ENCODE peak calls at places on chromosomes 3 and 15, in four cellular contexts. One of them, this sample, is unnamed.

GRCh38 chr15:40981186-40981585 is 27.9 kb downstream of the CHAC1 start:
- DNase-seq in natural killer cell treated with Interleukin-12 subunit alpha and Interleukin-12 subunit beta and Interleukin-15 and Interleukin-18, amount 100 ng/mL, for 72 hours: no peak
- DNase-seq in H9: no peak
- DNase-seq in HFF-Myc: no peak
- DNase-seq in this sample: no peak

GRCh38 chr3:187777331-187778046 is 32.2 kb upstream of the BCL6 start:
- DNase-seq in natural killer cell treated with Interleukin-12 subunit alpha and Interleukin-12 subunit beta and Interleukin-15 and Interleukin-18, amount 100 ng/mL, for 72 hours: peak; percentile 74
- DNase-seq in H9: no peak
- DNase-seq in HFF-Myc: peak; percentile 12
- DNase-seq in this sample: no peak

GRCh38 chr15:99143230-99143629 is 38.4 kb downstream of the SYNM start:
- DNase-seq in natural killer cell treated with Interleukin-12 subunit alpha and Interleukin-12 subunit beta and Interleukin-15 and Interleukin-18, amount 100 ng/mL, for 72 hours: no peak
- DNase-seq in H9: peak; percentile 4
- DNase-seq in HFF-Myc: no peak
- DNase-seq in this sample: no peak

GRCh38 chr15:52162260-52162659 is 28.9 kb downstream of the GNB5 start:
- DNase-seq in natural killer cell treated with Interleukin-12 subunit alpha and Interleukin-12 subunit beta and Interleukin-15 and Interleukin-18, amount 100 ng/mL, for 72 hours: no peak
- DNase-seq in H9: no peak
- DNase-seq in HFF-Myc: no peak
- DNase-seq in this sample: no peak

GRCh38 chr3:188486126-188486525 is 332.2 kb downstream of the LPP start:
- DNase-seq in natural killer cell treated with Interleukin-12 subunit alpha and Interleukin-12 subunit beta and Interleukin-15 and Interleukin-18, amount 100 ng/mL, for 72 hours: no peak
- DNase-seq in H9: no peak
- DNase-seq in HFF-Myc: no peak
- DNase-seq in this sample: no peak

GRCh38 chr3:186955898-186956696 is 25.8 kb downstream of the ST6GAL1 start:
- DNase-seq in natural killer cell treated with Interleukin-12 subunit alpha and Interleukin-12 subunit beta and Interleukin-15 and Interleukin-18, amount 100 ng/mL, for 72 hours: peak; percentile 84
- DNase-seq in H9: no peak
- DNase-seq in HFF-Myc: no peak
- DNase-seq in this sample: no peak

GRCh38 chr15:63832620-63833245 is 1.0 kb downstream of the HERC1 start:
- DNase-seq in natural killer cell treated with Interleukin-12 subunit alpha and Interleukin-12 subunit beta and Interleukin-15 and Interleukin-18, amount 100 ng/mL, for 72 hours: no peak
- DNase-seq in H9: no peak
- DNase-seq in HFF-Myc: no peak
- DNase-seq in this sample: no peak

GRCh38 chr3:184632551-184632950 is 71.0 kb downstream of the EPHB3 start:
- DNase-seq in natural killer cell treated with Interleukin-12 subunit alpha and Interleukin-12 subunit beta and Interleukin-15 and Interleukin-18, amount 100 ng/mL, for 72 hours: no peak
- DNase-seq in H9: no peak
- DNase-seq in HFF-Myc: no peak
- DNase-seq in this sample: no peak

GRCh38 chr3:40677321-40677720 is 152.6 kb downstream of the ZNF621 start:
- DNase-seq in natural killer cell treated with Interleukin-12 subunit alpha and Interleukin-12 subunit beta and Interleukin-15 and Interleukin-18, amount 100 ng/mL, for 72 hours: no peak
- DNase-seq in H9: no peak
- DNase-seq in HFF-Myc: no peak
- DNase-seq in this sample: no peak

GRCh38 chr3:193782280-193782654 is 189.3 kb downstream of the OPA1 start:
- DNase-seq in natural killer cell treated with Interleukin-12 subunit alpha and Interleukin-12 subunit beta and Interleukin-15 and Interleukin-18, amount 100 ng/mL, for 72 hours: no peak
- DNase-seq in H9: peak; percentile 60
- DNase-seq in HFF-Myc: no peak
- DNase-seq in this sample: no peak

GRCh38 chr3:195082811-195083210 is 188.1 kb downstream of the XXYLT1 start:
- DNase-seq in natural killer cell treated with Interleukin-12 subunit alpha and Interleukin-12 subunit beta and Interleukin-15 and Interleukin-18, amount 100 ng/mL, for 72 hours: peak; percentile 34
- DNase-seq in H9: no peak
- DNase-seq in HFF-Myc: no peak
- DNase-seq in this sample: no peak

GRCh38 chr15:32747886-32748285 is 30.1 kb downstream of the GREM1 start:
- DNase-seq in natural killer cell treated with Interleukin-12 subunit alpha and Interleukin-12 subunit beta and Interleukin-15 and Interleukin-18, amount 100 ng/mL, for 72 hours: no peak
- DNase-seq in H9: no peak
- DNase-seq in HFF-Myc: peak; percentile 10
- DNase-seq in this sample: no peak

GRCh38 chr3:113138839-113139743 is 72.3 kb upstream of the BOC start:
- DNase-seq in natural killer cell treated with Interleukin-12 subunit alpha and Interleukin-12 subunit beta and Interleukin-15 and Interleukin-18, amount 100 ng/mL, for 72 hours: no peak
- DNase-seq in H9: no peak
- DNase-seq in HFF-Myc: no peak
- DNase-seq in this sample: no peak

GRCh38 chr3:126685493-126685892 is 18.5 kb upstream of the CHCHD6 start:
- DNase-seq in natural killer cell treated with Interleukin-12 subunit alpha and Interleukin-12 subunit beta and Interleukin-15 and Interleukin-18, amount 100 ng/mL, for 72 hours: no peak
- DNase-seq in H9: no peak
- DNase-seq in HFF-Myc: no peak
- DNase-seq in this sample: no peak

GRCh38 chr3:154364849-154365248 is 40.6 kb upstream of the DHX36 start:
- DNase-seq in natural killer cell treated with Interleukin-12 subunit alpha and Interleukin-12 subunit beta and Interleukin-15 and Interleukin-18, amount 100 ng/mL, for 72 hours: no peak
- DNase-seq in H9: no peak
- DNase-seq in HFF-Myc: no peak
- DNase-seq in this sample: no peak

GRCh38 chr3:181075098-181075497 is 85.6 kb upstream of the DNAJC19 start:
- DNase-seq in natural killer cell treated with Interleukin-12 subunit alpha and Interleukin-12 subunit beta and Interleukin-15 and Interleukin-18, amount 100 ng/mL, for 72 hours: no peak
- DNase-seq in H9: peak; percentile 51
- DNase-seq in HFF-Myc: no peak
- DNase-seq in this sample: no peak

GRCh38 chr15:26126070-26126469 is 262.9 kb upstream of the ATP10A start:
- DNase-seq in natural killer cell treated with Interleukin-12 subunit alpha and Interleukin-12 subunit beta and Interleukin-15 and Interleukin-18, amount 100 ng/mL, for 72 hours: no peak
- DNase-seq in H9: no peak
- DNase-seq in HFF-Myc: no peak
- DNase-seq in this sample: no peak

GRCh38 chr15:70793694-70794093 is 30.3 kb upstream of the UACA start:
- DNase-seq in natural killer cell treated with Interleukin-12 subunit alpha and Interleukin-12 subunit beta and Interleukin-15 and Interleukin-18, amount 100 ng/mL, for 72 hours: no peak
- DNase-seq in H9: no peak
- DNase-seq in HFF-Myc: no peak
- DNase-seq in this sample: no peak

GRCh38 chr3:170961616-170962400 is 53.4 kb upstream of the EIF5A2 start:
- DNase-seq in natural killer cell treated with Interleukin-12 subunit alpha and Interleukin-12 subunit beta and Interleukin-15 and Interleukin-18, amount 100 ng/mL, for 72 hours: no peak
- DNase-seq in H9: no peak
- DNase-seq in HFF-Myc: peak; percentile 9
- DNase-seq in this sample: no peak

GRCh38 chr3:54034971-54035370 is 87.4 kb upstream of the CACNA2D3 start:
- DNase-seq in natural killer cell treated with Interleukin-12 subunit alpha and Interleukin-12 subunit beta and Interleukin-15 and Interleukin-18, amount 100 ng/mL, for 72 hours: no peak
- DNase-seq in H9: no peak
- DNase-seq in HFF-Myc: no peak
- DNase-seq in this sample: no peak

GRCh38 chr15:50883903-50884302 is 24.6 kb upstream of the AP4E1 start:
- DNase-seq in natural killer cell treated with Interleukin-12 subunit alpha and Interleukin-12 subunit beta and Interleukin-15 and Interleukin-18, amount 100 ng/mL, for 72 hours: no peak
- DNase-seq in H9: no peak
- DNase-seq in HFF-Myc: no peak
- DNase-seq in this sample: no peak

GRCh38 chr3:94811836-94812235 is 749.0 kb downstream of the NSUN3 start:
- DNase-seq in natural killer cell treated with Interleukin-12 subunit alpha and Interleukin-12 subunit beta and Interleukin-15 and Interleukin-18, amount 100 ng/mL, for 72 hours: no peak
- DNase-seq in H9: no peak
- DNase-seq in HFF-Myc: no peak
- DNase-seq in this sample: no peak

GRCh38 chr15:101446527-101447167 is 42.9 kb downstream of the PCSK6 start:
- DNase-seq in natural killer cell treated with Interleukin-12 subunit alpha and Interleukin-12 subunit beta and Interleukin-15 and Interleukin-18, amount 100 ng/mL, for 72 hours: no peak
- DNase-seq in H9: no peak
- DNase-seq in HFF-Myc: no peak
- DNase-seq in this sample: no peak

GRCh38 chr3:71101014-71101413 is 482.5 kb downstream of the FOXP1 start:
- DNase-seq in natural killer cell treated with Interleukin-12 subunit alpha and Interleukin-12 subunit beta and Interleukin-15 and Interleukin-18, amount 100 ng/mL, for 72 hours: no peak
- DNase-seq in H9: no peak
- DNase-seq in HFF-Myc: peak; percentile 52
- DNase-seq in this sample: no peak

GRCh38 chr3:43194490-43195115 is 88.7 kb upstream of the POMGNT2 start:
- DNase-seq in natural killer cell treated with Interleukin-12 subunit alpha and Interleukin-12 subunit beta and Interleukin-15 and Interleukin-18, amount 100 ng/mL, for 72 hours: no peak
- DNase-seq in H9: no peak
- DNase-seq in HFF-Myc: no peak
- DNase-seq in this sample: no peak

GRCh38 chr15:63539517-63539916 is 35.1 kb downstream of the USP3 start:
- DNase-seq in natural killer cell treated with Interleukin-12 subunit alpha and Interleukin-12 subunit beta and Interleukin-15 and Interleukin-18, amount 100 ng/mL, for 72 hours: no peak
- DNase-seq in H9: no peak
- DNase-seq in HFF-Myc: no peak
- DNase-seq in this sample: no peak

GRCh38 chr3:29012011-29012410 is 268.9 kb upstream of the RBMS3 start:
- DNase-seq in natural killer cell treated with Interleukin-12 subunit alpha and Interleukin-12 subunit beta and Interleukin-15 and Interleukin-18, amount 100 ng/mL, for 72 hours: no peak
- DNase-seq in H9: no peak
- DNase-seq in HFF-Myc: no peak
- DNase-seq in this sample: no peak

GRCh38 chr3:130300888-130301287 is 44.6 kb upstream of the COL6A5 start:
- DNase-seq in natural killer cell treated with Interleukin-12 subunit alpha and Interleukin-12 subunit beta and Interleukin-15 and Interleukin-18, amount 100 ng/mL, for 72 hours: no peak
- DNase-seq in H9: no peak
- DNase-seq in HFF-Myc: no peak
- DNase-seq in this sample: no peak

GRCh38 chr3:120100711-120101110 is 6.5 kb upstream of the GSK3B start:
- DNase-seq in natural killer cell treated with Interleukin-12 subunit alpha and Interleukin-12 subunit beta and Interleukin-15 and Interleukin-18, amount 100 ng/mL, for 72 hours: no peak
- DNase-seq in H9: no peak
- DNase-seq in HFF-Myc: no peak
- DNase-seq in this sample: no peak

GRCh38 chr15:67652586-67652985 is 110.1 kb downstream of the MAP2K5 start:
- DNase-seq in natural killer cell treated with Interleukin-12 subunit alpha and Interleukin-12 subunit beta and Interleukin-15 and Interleukin-18, amount 100 ng/mL, for 72 hours: no peak
- DNase-seq in H9: no peak
- DNase-seq in HFF-Myc: no peak
- DNase-seq in this sample: no peak

GRCh38 chr3:48532974-48533337 is 23.6 kb downstream of the PFKFB4 start:
- DNase-seq in natural killer cell treated with Interleukin-12 subunit alpha and Interleukin-12 subunit beta and Interleukin-15 and Interleukin-18, amount 100 ng/mL, for 72 hours: no peak
- DNase-seq in H9: no peak
- DNase-seq in HFF-Myc: no peak
- DNase-seq in this sample: no peak

GRCh38 chr15:62068071-62068786 is 1.5 kb downstream of the C2CD4A start:
- DNase-seq in natural killer cell treated with Interleukin-12 subunit alpha and Interleukin-12 subunit beta and Interleukin-15 and Interleukin-18, amount 100 ng/mL, for 72 hours: no peak
- DNase-seq in H9: peak; percentile 65
- DNase-seq in HFF-Myc: no peak
- DNase-seq in this sample: no peak

GRCh38 chr3:99637381-99638111 is 848 bp upstream of the COL8A1 start:
- DNase-seq in natural killer cell treated with Interleukin-12 subunit alpha and Interleukin-12 subunit beta and Interleukin-15 and Interleukin-18, amount 100 ng/mL, for 72 hours: no peak
- DNase-seq in H9: no peak
- DNase-seq in HFF-Myc: peak; percentile 76
- DNase-seq in this sample: no peak

GRCh38 chr3:54891540-54891897 is 36.3 kb downstream of the LRTM1 start:
- DNase-seq in natural killer cell treated with Interleukin-12 subunit alpha and Interleukin-12 subunit beta and Interleukin-15 and Interleukin-18, amount 100 ng/mL, for 72 hours: no peak
- DNase-seq in H9: peak; percentile 61
- DNase-seq in HFF-Myc: peak; percentile 98
- DNase-seq in this sample: peak; percentile 77

GRCh38 chr3:184568918-184569829 is 7.6 kb downstream of the EPHB3 start:
- DNase-seq in natural killer cell treated with Interleukin-12 subunit alpha and Interleukin-12 subunit beta and Interleukin-15 and Interleukin-18, amount 100 ng/mL, for 72 hours: peak; percentile 55
- DNase-seq in H9: no peak
- DNase-seq in HFF-Myc: peak; percentile 97
- DNase-seq in this sample: peak; percentile 53

GRCh38 chr3:4977001-4977888 is 2.0 kb upstream of the BHLHE40 start:
- DNase-seq in natural killer cell treated with Interleukin-12 subunit alpha and Interleukin-12 subunit beta and Interleukin-15 and Interleukin-18, amount 100 ng/mL, for 72 hours: peak; percentile 96
- DNase-seq in H9: peak; percentile 77
- DNase-seq in HFF-Myc: no peak
- DNase-seq in this sample: peak; percentile 88